ENCODE peak calls at places on chromosomes 3 and 15, in four cellular contexts. C is left ventricle myocardium inferior, U is pancreas, O is IMR-90. L is an unnamed sample. For H3K9me3, the result is how much of the 10 kb centered on the place peaks cover.

GRCh38 chr3:5698851-5699250 is 511.3 kb downstream of the EDEM1 start:
- DNase-seq in C (no peak), U (no peak), O (no peak), L (no peak)

GRCh38 chr15:74275957-74276356 is 39.8 kb downstream of the CCDC33 start:
- DNase-seq in C (no peak), U (no peak), O (no peak), L (no peak)

GRCh38 chr3:53523346-53523745 is 28.9 kb downstream of the CACNA1D start:
- DNase-seq in C (no peak), U (no peak), O (no peak), L (no peak)

GRCh38 chr15:98649996-98650870 is 1.9 kb downstream of the IGF1R start:
- DNase-seq in C (peak), U (peak), O (peak), L (peak)

GRCh38 chr3:151579571-151580270 is 118.9 kb upstream of the IGSF10 start:
- DNase-seq in C (peak), U (no peak), O (no peak), L (no peak)

GRCh38 chr15:76514292-76514691 is 177.7 kb downstream of the ISL2 start:
- DNase-seq in C (no peak), U (no peak), O (no peak), L (no peak)

GRCh38 chr3:24387493-24387892 is 107.2 kb downstream of the THRB start:
- DNase-seq in C (no peak), U (no peak), O (no peak), L (no peak)

GRCh38 chr15:50134524-50135024 is 15.5 kb upstream of the ATP8B4 start:
- DNase-seq in C (no peak), U (no peak), O (peak), L (no peak)

GRCh38 chr15:31803388-31803884 is 226.9 kb upstream of the CHRNA7 start:
- DNase-seq in C (no peak), U (no peak), O (no peak), L (no peak)

GRCh38 chr3:50015918-50016317 is 72.8 kb upstream of the RBM5 start:
- DNase-seq in C (no peak), U (no peak), O (peak), L (no peak)

GRCh38 chr3:89925976-89926375 is 818.6 kb downstream of the EPHA3 start:
- DNase-seq in C (no peak), U (no peak), O (no peak), L (no peak)

GRCh38 chr15:48361690-48362089 is 30.5 kb downstream of the DUT start:
- DNase-seq in C (no peak), U (no peak), O (peak), L (no peak)

GRCh38 chr3:134544306-134544705 is 58.4 kb downstream of the CEP63 start:
- DNase-seq in C (no peak), U (no peak), O (peak), L (no peak)

GRCh38 chr15:73786518-73786917 is 33.4 kb upstream of the INSYN1 start:
- DNase-seq in C (peak), U (no peak), O (no peak), L (no peak)

GRCh38 chr3:139044366-139045210 is at the start of gene PRR23C:
- DNase-seq in C (no peak), U (no peak), O (no peak), L (no peak)

GRCh38 chr15:88331291-88331690 is 74.8 kb upstream of the NTRK3 start:
- DNase-seq in C (no peak), U (no peak), O (peak), L (no peak)

GRCh38 chr15:70376031-70376928 is 278.6 kb upstream of the TLE3 start:
- DNase-seq in C (no peak), U (no peak), O (no peak), L (no peak)

GRCh38 chr3:134359121-134360010 is 14.9 kb downstream of the AMOTL2 start:
- DNase-seq in C (peak), U (peak), O (no peak), L (no peak)

GRCh38 chr15:78616506-78616905 is 4.3 kb downstream of the CHRNA3 start:
- DNase-seq in C (no peak), U (no peak), O (no peak), L (no peak)

GRCh38 chr15:51917493-51917892 is 54.1 kb downstream of the LEO1 start:
- DNase-seq in C (no peak), U (no peak), O (peak), L (no peak)

GRCh38 chr15:70275461-70276138 is 177.9 kb upstream of the TLE3 start:
- DNase-seq in C (no peak), U (no peak), O (no peak), L (no peak)

GRCh38 chr15:69491051-69491505 is 38.5 kb downstream of the RPLP1 start:
- DNase-seq in C (peak), U (no peak), O (no peak), L (no peak)

GRCh38 chr3:58693929-58694850 is 27.6 kb upstream of the FAM3D start:
- DNase-seq in C (no peak), U (no peak), O (no peak), L (no peak)
- H3K9me3 ChIP-seq in C (under half), U (under half), O (under half), L (under half)

GRCh38 chr3:170714151-170714550 is 128.3 kb upstream of the SLC7A14 start:
- DNase-seq in C (no peak), U (no peak), O (peak), L (no peak)
- H3K27ac ChIP-seq in C (no peak), U (no peak), O (peak), L (no peak)

DNA sequence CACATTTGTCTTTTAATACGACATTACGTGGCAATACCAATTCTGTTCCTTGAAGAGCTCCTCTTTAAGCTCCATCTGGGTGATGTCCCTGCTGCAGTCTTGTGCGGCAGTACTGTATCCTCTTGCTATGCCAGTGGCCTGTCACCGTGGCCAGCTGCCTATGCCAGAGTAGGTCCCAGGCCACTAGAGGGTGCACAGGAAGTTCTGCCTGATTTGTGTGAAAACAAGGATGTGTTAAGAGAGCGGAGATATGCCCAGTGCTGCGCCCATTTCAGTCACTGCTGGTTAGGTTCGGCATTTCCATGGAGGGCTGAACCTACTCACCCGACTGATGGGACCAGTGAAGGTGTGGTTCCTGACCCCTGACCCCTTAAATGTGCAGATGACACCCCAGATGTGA is 25.2 kb downstream of the NIPA1 start:
- DNase-seq in C (peak), U (peak), O (peak), L (no peak)
- TF ChIP-seq CTCF in C (peak), U (no peak), O (peak), L (no peak)

GRCh38 chr3:177781686-177782161 is 584.4 kb upstream of the TBL1XR1 start:
- DNase-seq in C (peak), U (no peak), O (peak), L (no peak)
- H3K9me3 ChIP-seq in C (under half), U (under half), O (under half), L (under half)

DNA sequence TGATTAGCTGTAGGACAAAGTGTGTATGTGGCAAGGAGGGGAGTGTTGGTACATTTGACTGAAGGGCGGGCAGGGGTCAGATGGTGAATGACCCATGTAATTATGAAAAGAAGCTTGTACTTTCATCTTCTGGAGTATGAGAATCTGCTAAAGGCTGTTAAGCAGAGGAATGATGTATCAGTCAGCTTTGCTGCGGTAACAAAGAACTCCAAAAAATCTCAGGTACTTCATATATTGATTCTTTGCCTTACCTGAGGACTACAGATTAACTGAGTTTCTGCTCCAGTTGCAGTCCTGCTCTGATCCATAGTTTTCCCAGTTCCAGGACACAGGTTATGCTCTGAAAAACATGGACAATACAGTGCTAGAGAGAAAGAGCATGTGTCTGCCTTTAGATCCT is 115.1 kb downstream of the NEK11 start:
- DNase-seq in C (no peak), U (no peak), O (no peak), L (no peak)
- H3K27ac ChIP-seq in C (no peak), U (no peak), O (no peak), L (no peak)

GRCh38 chr3:58432905-58433304 is 727 bp downstream of the PDHB start:
- DNase-seq in C (no peak), U (no peak), O (no peak), L (no peak)

GRCh38 chr3:58434990-58435389 is 1.4 kb upstream of the PDHB start:
- DNase-seq in C (no peak), U (no peak), O (peak), L (no peak)

GRCh38 chr3:58434170-58434507 is 507 bp upstream of the PDHB start:
- DNase-seq in C (no peak), U (no peak), O (no peak), L (no peak)

GRCh38 chr3:58434511-58434910 is 879 bp upstream of the PDHB start:
- DNase-seq in C (no peak), U (no peak), O (no peak), L (no peak)

DNA sequence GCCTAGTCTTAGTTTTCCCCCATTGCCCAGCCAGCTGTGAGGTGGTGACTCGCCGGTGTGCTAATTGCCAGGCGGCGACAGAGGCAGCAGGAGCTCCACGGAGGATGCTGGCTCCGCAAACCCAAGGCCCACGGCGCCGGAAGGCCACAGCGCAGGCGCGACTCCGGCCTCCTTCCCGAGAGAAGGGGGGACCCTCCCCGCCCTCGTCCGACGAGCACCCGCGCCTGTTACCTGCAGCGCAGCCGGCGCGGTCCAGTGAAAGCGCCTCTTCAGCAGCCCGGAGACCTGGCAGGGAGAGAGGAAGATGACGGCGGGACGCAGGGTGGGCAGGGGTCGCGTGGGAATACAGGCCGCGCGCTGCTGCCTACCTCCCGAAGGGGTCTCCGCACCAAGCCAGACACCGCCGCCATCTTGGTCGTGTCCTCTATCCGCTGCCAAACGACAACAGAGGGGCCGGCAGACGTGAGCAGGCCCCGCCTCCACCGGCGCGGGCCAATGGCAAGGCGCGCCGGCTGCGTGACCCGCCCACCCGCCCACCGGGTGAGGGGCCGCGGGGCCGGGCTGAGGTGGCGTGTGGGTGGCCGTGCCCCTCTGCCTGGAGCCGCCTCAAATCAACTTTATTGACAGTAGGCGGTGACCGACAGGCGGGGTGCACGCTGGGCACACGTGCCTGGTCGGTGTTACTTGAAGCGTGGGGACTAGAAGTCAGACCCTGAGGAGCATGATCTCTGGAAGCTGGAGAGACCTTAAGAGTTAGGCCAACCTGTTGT is at the start of gene PDHB:
- DNase-seq in C (peak), U (peak), O (peak), L (peak)
- TF ChIP-seq CTCF in C (no peak), U (no peak), O (no peak), L (no peak)